ENCODE peak calls at places on chromosomes 2 and 18, in seven cellular contexts. One of them, this sample, is unnamed. For H3K4me1, the result is how much of the 10 kb centered on the place peaks cover.

GRCh38 chr18:44839239-44839666 is 158.6 kb downstream of the SETBP1 start:
- DNase-seq in mammary epithelial cell: peak
- DNase-seq in psoas muscle: peak
- DNase-seq in breast epithelium: no peak
- DNase-seq in fibroblast of lung: peak
- DNase-seq in left ventricle myocardium inferior: peak
- DNase-seq in adrenal gland: peak
- DNase-seq in this sample: peak

GRCh38 chr18:11981633-11982366 is 493 bp downstream of the IMPA2 start:
- DNase-seq in mammary epithelial cell: peak
- DNase-seq in psoas muscle: peak
- DNase-seq in breast epithelium: no peak
- DNase-seq in fibroblast of lung: peak
- DNase-seq in left ventricle myocardium inferior: peak
- DNase-seq in adrenal gland: peak
- DNase-seq in this sample: peak

GRCh38 chr18:79597176-79598045 is 82.2 kb upstream of the CTDP1 start:
- DNase-seq in mammary epithelial cell: no peak
- DNase-seq in psoas muscle: peak
- DNase-seq in breast epithelium: no peak
- DNase-seq in fibroblast of lung: no peak
- DNase-seq in left ventricle myocardium inferior: peak
- DNase-seq in adrenal gland: no peak
- DNase-seq in this sample: peak

GRCh38 chr2:178522950-178523595 is 42.8 kb downstream of the PLEKHA3 start:
- DNase-seq in mammary epithelial cell: peak
- DNase-seq in psoas muscle: peak
- DNase-seq in breast epithelium: peak
- DNase-seq in fibroblast of lung: peak
- DNase-seq in left ventricle myocardium inferior: peak
- DNase-seq in adrenal gland: peak
- DNase-seq in this sample: peak

GRCh38 chr2:234580686-234581085 is 83.8 kb upstream of the ARL4C start:
- DNase-seq in mammary epithelial cell: no peak
- DNase-seq in psoas muscle: no peak
- DNase-seq in breast epithelium: no peak
- DNase-seq in fibroblast of lung: no peak
- DNase-seq in left ventricle myocardium inferior: no peak
- DNase-seq in adrenal gland: no peak
- DNase-seq in this sample: no peak

GRCh38 chr2:28048341-28048740 is 157.8 kb downstream of the BABAM2 start:
- DNase-seq in mammary epithelial cell: no peak
- DNase-seq in psoas muscle: no peak
- DNase-seq in breast epithelium: no peak
- DNase-seq in fibroblast of lung: peak
- DNase-seq in left ventricle myocardium inferior: no peak
- DNase-seq in adrenal gland: no peak
- DNase-seq in this sample: no peak

GRCh38 chr2:60094450-60094929 is 459.0 kb downstream of the BCL11A start:
- DNase-seq in mammary epithelial cell: no peak
- DNase-seq in psoas muscle: no peak
- DNase-seq in breast epithelium: no peak
- DNase-seq in fibroblast of lung: no peak
- DNase-seq in left ventricle myocardium inferior: no peak
- DNase-seq in adrenal gland: no peak
- DNase-seq in this sample: no peak

GRCh38 chr2:2823061-2823753 is 492.1 kb upstream of the MYT1L start:
- DNase-seq in mammary epithelial cell: no peak
- DNase-seq in psoas muscle: no peak
- DNase-seq in breast epithelium: no peak
- DNase-seq in fibroblast of lung: no peak
- DNase-seq in left ventricle myocardium inferior: no peak
- DNase-seq in adrenal gland: no peak
- DNase-seq in this sample: no peak

GRCh38 chr2:107775171-107775570 is 51.5 kb upstream of the RGPD4 start:
- DNase-seq in mammary epithelial cell: no peak
- DNase-seq in psoas muscle: no peak
- DNase-seq in breast epithelium: no peak
- DNase-seq in fibroblast of lung: no peak
- DNase-seq in left ventricle myocardium inferior: no peak
- DNase-seq in adrenal gland: no peak
- DNase-seq in this sample: no peak

GRCh38 chr2:181781082-181781786 is 100.9 kb upstream of the NEUROD1 start:
- DNase-seq in mammary epithelial cell: no peak
- DNase-seq in psoas muscle: no peak
- DNase-seq in breast epithelium: no peak
- DNase-seq in fibroblast of lung: no peak
- DNase-seq in left ventricle myocardium inferior: no peak
- DNase-seq in adrenal gland: no peak
- DNase-seq in this sample: no peak

GRCh38 chr2:73827018-73827417 is 1.7 kb upstream of the STAMBP start:
- DNase-seq in mammary epithelial cell: peak
- DNase-seq in psoas muscle: no peak
- DNase-seq in breast epithelium: no peak
- DNase-seq in fibroblast of lung: peak
- DNase-seq in left ventricle myocardium inferior: no peak
- DNase-seq in adrenal gland: no peak
- DNase-seq in this sample: no peak

DNA sequence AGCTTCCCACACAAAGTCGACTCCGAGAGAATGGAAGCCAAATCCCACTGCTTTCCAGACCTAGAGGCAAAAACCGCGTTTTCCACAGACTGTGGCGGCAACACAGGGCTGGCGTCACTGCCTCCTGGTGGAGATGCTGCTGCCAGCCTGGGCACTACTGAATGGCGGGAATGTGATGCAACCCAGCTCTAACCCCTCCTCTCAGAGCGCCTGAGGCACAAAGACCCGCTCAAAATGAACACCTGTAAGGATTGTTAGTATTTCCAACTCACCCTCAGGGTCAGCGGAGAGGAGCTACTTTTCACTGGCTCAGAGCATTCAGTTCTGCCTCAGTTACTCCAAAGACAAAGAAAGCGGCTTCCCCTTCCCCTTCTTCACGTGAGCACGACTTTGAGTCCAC is 548.0 kb upstream of the SALL3 start:
- DNase-seq in mammary epithelial cell: no peak
- DNase-seq in psoas muscle: no peak
- DNase-seq in breast epithelium: no peak
- DNase-seq in fibroblast of lung: no peak
- DNase-seq in left ventricle myocardium inferior: no peak
- DNase-seq in adrenal gland: no peak
- DNase-seq in this sample: no peak
- TF ChIP-seq CTCF in mammary epithelial cell: no peak
- TF ChIP-seq CTCF in psoas muscle: no peak
- TF ChIP-seq CTCF in breast epithelium: no peak
- TF ChIP-seq CTCF in fibroblast of lung: no peak
- TF ChIP-seq CTCF in left ventricle myocardium inferior: no peak
- TF ChIP-seq CTCF in adrenal gland: no peak
- TF ChIP-seq CTCF in this sample: no peak

GRCh38 chr2:68765739-68766377 is 31.2 kb downstream of the ARHGAP25 start:
- DNase-seq in mammary epithelial cell: no peak
- DNase-seq in psoas muscle: no peak
- DNase-seq in breast epithelium: no peak
- DNase-seq in fibroblast of lung: peak
- DNase-seq in left ventricle myocardium inferior: no peak
- DNase-seq in adrenal gland: no peak
- DNase-seq in this sample: peak

GRCh38 chr2:68764781-68765385 is 30.3 kb downstream of the ARHGAP25 start:
- DNase-seq in mammary epithelial cell: no peak
- DNase-seq in psoas muscle: no peak
- DNase-seq in breast epithelium: no peak
- DNase-seq in fibroblast of lung: peak
- DNase-seq in left ventricle myocardium inferior: no peak
- DNase-seq in adrenal gland: no peak
- DNase-seq in this sample: no peak

GRCh38 chr2:68764041-68764780 is 29.6 kb downstream of the ARHGAP25 start:
- DNase-seq in mammary epithelial cell: no peak
- DNase-seq in psoas muscle: no peak
- DNase-seq in breast epithelium: no peak
- DNase-seq in fibroblast of lung: peak
- DNase-seq in left ventricle myocardium inferior: no peak
- DNase-seq in adrenal gland: no peak
- DNase-seq in this sample: no peak

GRCh38 chr2:68762112-68762511 is 27.5 kb downstream of the ARHGAP25 start:
- DNase-seq in mammary epithelial cell: no peak
- DNase-seq in psoas muscle: no peak
- DNase-seq in breast epithelium: no peak
- DNase-seq in fibroblast of lung: no peak
- DNase-seq in left ventricle myocardium inferior: no peak
- DNase-seq in adrenal gland: no peak
- DNase-seq in this sample: no peak

DNA sequence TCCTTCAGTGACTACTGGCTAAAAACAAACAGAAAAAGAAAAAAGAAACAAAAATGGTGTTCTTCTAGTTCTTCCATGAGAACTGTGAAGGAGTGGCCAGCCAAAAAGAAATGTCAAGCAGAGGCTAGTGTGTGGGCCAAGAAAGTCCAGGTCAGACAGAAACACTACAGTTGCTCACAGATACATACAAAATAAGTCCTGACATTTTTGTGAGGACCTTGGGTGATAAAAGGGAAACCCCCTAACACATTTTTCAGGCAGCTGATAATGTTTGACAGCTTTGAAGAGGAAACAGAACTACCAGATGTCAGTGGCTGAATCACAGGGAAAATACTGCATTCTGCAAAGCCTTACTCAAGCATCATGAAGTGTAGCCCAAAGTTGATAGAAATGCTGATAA is 28.1 kb downstream of the ARHGAP25 start:
- DNase-seq in mammary epithelial cell: no peak
- DNase-seq in psoas muscle: no peak
- DNase-seq in breast epithelium: no peak
- DNase-seq in fibroblast of lung: no peak
- DNase-seq in left ventricle myocardium inferior: no peak
- DNase-seq in adrenal gland: no peak
- DNase-seq in this sample: no peak
- H3K27ac ChIP-seq in mammary epithelial cell: no peak
- H3K27ac ChIP-seq in psoas muscle: no peak
- H3K27ac ChIP-seq in breast epithelium: no peak
- H3K27ac ChIP-seq in fibroblast of lung: no peak
- H3K27ac ChIP-seq in left ventricle myocardium inferior: peak
- H3K27ac ChIP-seq in adrenal gland: no peak
- H3K27ac ChIP-seq in this sample: peak

GRCh38 chr18:10049721-10050120 is 135.9 kb downstream of the VAPA start:
- DNase-seq in mammary epithelial cell: no peak
- DNase-seq in psoas muscle: no peak
- DNase-seq in breast epithelium: no peak
- DNase-seq in fibroblast of lung: peak
- DNase-seq in left ventricle myocardium inferior: no peak
- DNase-seq in adrenal gland: no peak
- DNase-seq in this sample: no peak
- H3K4me1 ChIP-seq in mammary epithelial cell: under half
- H3K4me1 ChIP-seq in psoas muscle: under half
- H3K4me1 ChIP-seq in breast epithelium: under half
- H3K4me1 ChIP-seq in fibroblast of lung: under half
- H3K4me1 ChIP-seq in left ventricle myocardium inferior: under half
- H3K4me1 ChIP-seq in adrenal gland: under half
- H3K4me1 ChIP-seq in this sample: under half

DNA sequence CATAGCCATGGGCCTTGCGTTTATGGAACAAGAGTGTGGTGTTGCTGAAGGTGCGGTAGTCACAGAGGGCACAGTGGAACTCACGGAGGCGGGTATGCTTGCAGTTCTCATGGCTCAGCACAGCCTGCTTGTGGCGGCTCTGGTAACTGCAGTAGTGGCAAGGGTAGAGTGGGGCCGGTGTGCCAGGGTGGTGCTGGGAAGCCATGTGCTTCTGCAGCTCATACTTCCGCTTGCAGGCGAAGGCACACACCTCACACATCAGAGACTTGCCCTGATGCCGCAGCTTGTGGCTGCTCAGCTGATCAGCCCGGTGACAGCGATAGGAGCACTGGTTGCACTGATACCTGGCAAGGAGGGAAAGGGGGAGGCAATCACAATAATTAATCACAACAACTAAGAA is 14.7 kb downstream of the ZNF142 start:
- DNase-seq in mammary epithelial cell: no peak
- DNase-seq in psoas muscle: no peak
- DNase-seq in breast epithelium: no peak
- DNase-seq in fibroblast of lung: no peak
- DNase-seq in left ventricle myocardium inferior: no peak
- DNase-seq in adrenal gland: no peak
- DNase-seq in this sample: no peak
- TF ChIP-seq CTCF in mammary epithelial cell: no peak
- TF ChIP-seq CTCF in psoas muscle: no peak
- TF ChIP-seq CTCF in breast epithelium: no peak
- TF ChIP-seq CTCF in fibroblast of lung: no peak
- TF ChIP-seq CTCF in left ventricle myocardium inferior: no peak
- TF ChIP-seq CTCF in adrenal gland: no peak
- TF ChIP-seq CTCF in this sample: no peak

GRCh38 chr2:101108357-101108756 is 42.8 kb downstream of the TBC1D8 start:
- DNase-seq in mammary epithelial cell: no peak
- DNase-seq in psoas muscle: peak
- DNase-seq in breast epithelium: no peak
- DNase-seq in fibroblast of lung: no peak
- DNase-seq in left ventricle myocardium inferior: peak
- DNase-seq in adrenal gland: no peak
- DNase-seq in this sample: no peak

GRCh38 chr2:101105654-101106053 is 45.5 kb downstream of the TBC1D8 start:
- DNase-seq in mammary epithelial cell: no peak
- DNase-seq in psoas muscle: no peak
- DNase-seq in breast epithelium: no peak
- DNase-seq in fibroblast of lung: no peak
- DNase-seq in left ventricle myocardium inferior: no peak
- DNase-seq in adrenal gland: no peak
- DNase-seq in this sample: no peak

GRCh38 chr2:101107246-101107645 is 43.9 kb downstream of the TBC1D8 start:
- DNase-seq in mammary epithelial cell: no peak
- DNase-seq in psoas muscle: no peak
- DNase-seq in breast epithelium: no peak
- DNase-seq in fibroblast of lung: peak
- DNase-seq in left ventricle myocardium inferior: no peak
- DNase-seq in adrenal gland: no peak
- DNase-seq in this sample: no peak

GRCh38 chr2:101103846-101104245 is 47.3 kb downstream of the TBC1D8 start:
- DNase-seq in mammary epithelial cell: no peak
- DNase-seq in psoas muscle: no peak
- DNase-seq in breast epithelium: no peak
- DNase-seq in fibroblast of lung: no peak
- DNase-seq in left ventricle myocardium inferior: no peak
- DNase-seq in adrenal gland: no peak
- DNase-seq in this sample: no peak

DNA sequence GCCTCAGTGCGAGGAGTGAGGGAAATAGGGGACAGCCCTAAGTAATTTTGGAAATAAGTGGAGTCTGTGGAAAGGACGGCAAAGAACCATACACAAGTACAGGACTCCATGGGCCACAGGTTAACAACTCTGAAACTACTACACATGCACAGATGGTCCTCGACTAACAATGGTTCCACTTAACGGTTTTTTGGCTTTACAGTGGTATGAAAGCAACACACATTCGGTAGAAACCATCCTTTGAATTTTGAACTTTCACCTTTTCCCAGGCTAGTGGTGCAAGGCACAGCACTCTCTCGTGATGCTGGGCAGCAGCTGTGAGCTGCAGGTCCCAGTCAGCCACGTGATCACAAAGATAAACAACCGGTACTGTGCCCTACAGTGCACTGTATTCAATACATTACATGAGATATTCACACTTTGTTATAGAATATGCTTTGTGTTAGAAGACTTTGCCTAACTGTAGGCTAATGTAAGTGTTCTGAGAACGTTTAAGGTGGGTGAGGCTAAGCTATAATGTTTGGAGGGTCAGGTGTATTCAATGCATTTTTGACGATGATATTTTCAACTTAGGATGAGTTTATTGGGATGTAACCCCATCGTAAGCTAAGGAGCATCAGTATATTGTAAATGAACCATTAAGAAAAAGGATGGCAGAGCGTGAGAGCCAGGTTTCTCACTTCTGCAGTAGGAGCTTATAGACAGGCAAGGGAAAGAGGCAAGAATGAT is 44.6 kb downstream of the TBC1D8 start:
- DNase-seq in mammary epithelial cell: no peak
- DNase-seq in psoas muscle: no peak
- DNase-seq in breast epithelium: no peak
- DNase-seq in fibroblast of lung: peak
- DNase-seq in left ventricle myocardium inferior: no peak
- DNase-seq in adrenal gland: no peak
- DNase-seq in this sample: no peak
- H3K27ac ChIP-seq in mammary epithelial cell: no peak
- H3K27ac ChIP-seq in psoas muscle: peak
- H3K27ac ChIP-seq in breast epithelium: no peak
- H3K27ac ChIP-seq in fibroblast of lung: no peak
- H3K27ac ChIP-seq in left ventricle myocardium inferior: peak
- H3K27ac ChIP-seq in adrenal gland: no peak
- H3K27ac ChIP-seq in this sample: no peak